ENCODE peak calls at places on chromosome 1, in eight cellular contexts. One of them, this sample, is unnamed.

GRCh38 chr1:67937651-67938050 is 104.4 kb upstream of the GNG12 start:
- DNase-seq in GM23338: no peak
- DNase-seq in amniotic stem cell: no peak
- DNase-seq in activated T-helper 1 cell treated with Interleukin-2 at 50 U/mL for 16 hours: no peak
- DNase-seq in NCI-H1436: no peak
- DNase-seq in T-cell: no peak
- DNase-seq in activated naive CD4-positive, alpha-beta T cell: no peak
- DNase-seq in uterus: no peak
- DNase-seq in this sample: no peak

GRCh38 chr1:5950201-5950895 is 41.9 kb downstream of the NPHP4 start:
- DNase-seq in T-cell: no peak
- DNase-seq in amniotic stem cell: no peak
- DNase-seq in activated T-helper 1 cell treated with Interleukin-2 at 50 U/mL for 16 hours: no peak
- DNase-seq in GM23338: no peak
- DNase-seq in uterus: no peak
- DNase-seq in NCI-H1436: no peak
- DNase-seq in activated naive CD4-positive, alpha-beta T cell: no peak
- DNase-seq in this sample: peak; percentile 24

GRCh38 chr1:236035681-236036101 is 29.2 kb downstream of the NID1 start:
- DNase-seq in activated T-helper 1 cell treated with Interleukin-2 at 50 U/mL for 16 hours: no peak
- DNase-seq in GM23338: no peak
- DNase-seq in uterus: peak; percentile 67
- DNase-seq in activated naive CD4-positive, alpha-beta T cell: no peak
- DNase-seq in amniotic stem cell: no peak
- DNase-seq in T-cell: no peak
- DNase-seq in NCI-H1436: no peak
- DNase-seq in this sample: no peak

GRCh38 chr1:192941722-192942411 is 117.3 kb downstream of the UCHL5 start:
- DNase-seq in GM23338: no peak
- DNase-seq in activated naive CD4-positive, alpha-beta T cell: no peak
- DNase-seq in NCI-H1436: no peak
- DNase-seq in activated T-helper 1 cell treated with Interleukin-2 at 50 U/mL for 16 hours: no peak
- DNase-seq in T-cell: no peak
- DNase-seq in amniotic stem cell: no peak
- DNase-seq in uterus: no peak
- DNase-seq in this sample: no peak

GRCh38 chr1:91828007-91828321 is 58.0 kb downstream of the TGFBR3 start:
- DNase-seq in T-cell: no peak
- DNase-seq in uterus: no peak
- DNase-seq in NCI-H1436: no peak
- DNase-seq in activated T-helper 1 cell treated with Interleukin-2 at 50 U/mL for 16 hours: no peak
- DNase-seq in activated naive CD4-positive, alpha-beta T cell: no peak
- DNase-seq in amniotic stem cell: no peak
- DNase-seq in GM23338: no peak
- DNase-seq in this sample: no peak

GRCh38 chr1:202680586-202681352 is 29.5 kb downstream of the SYT2 start:
- DNase-seq in activated T-helper 1 cell treated with Interleukin-2 at 50 U/mL for 16 hours: no peak
- DNase-seq in GM23338: peak; percentile 79
- DNase-seq in NCI-H1436: no peak
- DNase-seq in T-cell: no peak
- DNase-seq in activated naive CD4-positive, alpha-beta T cell: no peak
- DNase-seq in uterus: no peak
- DNase-seq in amniotic stem cell: no peak
- DNase-seq in this sample: no peak

GRCh38 chr1:193462629-193463320 is 276.4 kb upstream of the B3GALT2 start:
- DNase-seq in activated T-helper 1 cell treated with Interleukin-2 at 50 U/mL for 16 hours: no peak
- DNase-seq in uterus: no peak
- DNase-seq in T-cell: no peak
- DNase-seq in GM23338: peak; percentile 45
- DNase-seq in NCI-H1436: no peak
- DNase-seq in activated naive CD4-positive, alpha-beta T cell: no peak
- DNase-seq in amniotic stem cell: no peak
- DNase-seq in this sample: no peak

GRCh38 chr1:234972411-234973191 is 156.0 kb downstream of the TOMM20 start:
- DNase-seq in GM23338: no peak
- DNase-seq in amniotic stem cell: no peak
- DNase-seq in uterus: no peak
- DNase-seq in NCI-H1436: no peak
- DNase-seq in activated naive CD4-positive, alpha-beta T cell: no peak
- DNase-seq in T-cell: no peak
- DNase-seq in activated T-helper 1 cell treated with Interleukin-2 at 50 U/mL for 16 hours: no peak
- DNase-seq in this sample: no peak

GRCh38 chr1:13949571-13949970 is 249.6 kb downstream of the PRDM2 start:
- DNase-seq in uterus: no peak
- DNase-seq in activated T-helper 1 cell treated with Interleukin-2 at 50 U/mL for 16 hours: no peak
- DNase-seq in amniotic stem cell: no peak
- DNase-seq in NCI-H1436: no peak
- DNase-seq in activated naive CD4-positive, alpha-beta T cell: no peak
- DNase-seq in T-cell: no peak
- DNase-seq in GM23338: no peak
- DNase-seq in this sample: no peak

GRCh38 chr1:77015748-77016341 is 148.6 kb downstream of the ST6GALNAC5 start:
- DNase-seq in activated naive CD4-positive, alpha-beta T cell: no peak
- DNase-seq in uterus: no peak
- DNase-seq in amniotic stem cell: no peak
- DNase-seq in T-cell: no peak
- DNase-seq in activated T-helper 1 cell treated with Interleukin-2 at 50 U/mL for 16 hours: no peak
- DNase-seq in GM23338: peak; percentile 17
- DNase-seq in NCI-H1436: no peak
- DNase-seq in this sample: no peak

GRCh38 chr1:114282751-114283403 is 129.2 kb upstream of the SYT6 start:
- DNase-seq in activated T-helper 1 cell treated with Interleukin-2 at 50 U/mL for 16 hours: peak; percentile 60
- DNase-seq in NCI-H1436: peak; percentile 81
- DNase-seq in amniotic stem cell: peak; percentile 58
- DNase-seq in activated naive CD4-positive, alpha-beta T cell: peak; percentile 71
- DNase-seq in uterus: peak; percentile 89
- DNase-seq in T-cell: peak; percentile 85
- DNase-seq in GM23338: peak; percentile 95
- DNase-seq in this sample: peak; percentile 82

GRCh38 chr1:3477241-3478109 is 23.0 kb downstream of the ARHGEF16 start:
- DNase-seq in amniotic stem cell: peak; percentile 48
- DNase-seq in NCI-H1436: no peak
- DNase-seq in T-cell: no peak
- DNase-seq in GM23338: no peak
- DNase-seq in activated naive CD4-positive, alpha-beta T cell: no peak
- DNase-seq in activated T-helper 1 cell treated with Interleukin-2 at 50 U/mL for 16 hours: no peak
- DNase-seq in uterus: no peak
- DNase-seq in this sample: no peak

GRCh38 chr1:37868466-37868865 is 9.1 kb upstream of the MTF1 start:
- DNase-seq in uterus: no peak
- DNase-seq in activated T-helper 1 cell treated with Interleukin-2 at 50 U/mL for 16 hours: no peak
- DNase-seq in NCI-H1436: no peak
- DNase-seq in GM23338: no peak
- DNase-seq in activated naive CD4-positive, alpha-beta T cell: no peak
- DNase-seq in amniotic stem cell: no peak
- DNase-seq in T-cell: no peak
- DNase-seq in this sample: no peak

GRCh38 chr1:8370928-8371327 is 53.0 kb downstream of the SLC45A1 start:
- DNase-seq in GM23338: no peak
- DNase-seq in activated naive CD4-positive, alpha-beta T cell: no peak
- DNase-seq in uterus: peak; percentile 59
- DNase-seq in NCI-H1436: no peak
- DNase-seq in activated T-helper 1 cell treated with Interleukin-2 at 50 U/mL for 16 hours: no peak
- DNase-seq in T-cell: no peak
- DNase-seq in amniotic stem cell: no peak
- DNase-seq in this sample: no peak

GRCh38 chr1:6464514-6464836 is 1.5 kb downstream of the TNFRSF25 start:
- DNase-seq in T-cell: no peak
- DNase-seq in NCI-H1436: no peak
- DNase-seq in activated naive CD4-positive, alpha-beta T cell: no peak
- DNase-seq in amniotic stem cell: no peak
- DNase-seq in uterus: no peak
- DNase-seq in GM23338: no peak
- DNase-seq in activated T-helper 1 cell treated with Interleukin-2 at 50 U/mL for 16 hours: no peak
- DNase-seq in this sample: no peak

GRCh38 chr1:87140831-87141540 is 187.7 kb upstream of the LMO4 start:
- DNase-seq in NCI-H1436: no peak
- DNase-seq in amniotic stem cell: no peak
- DNase-seq in activated naive CD4-positive, alpha-beta T cell: no peak
- DNase-seq in activated T-helper 1 cell treated with Interleukin-2 at 50 U/mL for 16 hours: no peak
- DNase-seq in uterus: no peak
- DNase-seq in T-cell: no peak
- DNase-seq in GM23338: no peak
- DNase-seq in this sample: peak; percentile 57

GRCh38 chr1:205918955-205919746 is 24.1 kb downstream of the SLC26A9 start:
- DNase-seq in GM23338: peak; percentile 90
- DNase-seq in T-cell: peak; percentile 61
- DNase-seq in activated T-helper 1 cell treated with Interleukin-2 at 50 U/mL for 16 hours: peak; percentile 28
- DNase-seq in amniotic stem cell: peak; percentile 37
- DNase-seq in activated naive CD4-positive, alpha-beta T cell: peak; percentile 33
- DNase-seq in NCI-H1436: peak; percentile 81
- DNase-seq in uterus: peak; percentile 69
- DNase-seq in this sample: peak; percentile 73

GRCh38 chr1:14282583-14283186 is 315.8 kb upstream of the KAZN start:
- DNase-seq in uterus: no peak
- DNase-seq in amniotic stem cell: no peak
- DNase-seq in activated T-helper 1 cell treated with Interleukin-2 at 50 U/mL for 16 hours: no peak
- DNase-seq in GM23338: peak; percentile 37
- DNase-seq in T-cell: no peak
- DNase-seq in activated naive CD4-positive, alpha-beta T cell: no peak
- DNase-seq in NCI-H1436: no peak
- DNase-seq in this sample: no peak

GRCh38 chr1:33377750-33378149 is 53.1 kb downstream of the PHC2 start:
- DNase-seq in GM23338: no peak
- DNase-seq in activated T-helper 1 cell treated with Interleukin-2 at 50 U/mL for 16 hours: no peak
- DNase-seq in activated naive CD4-positive, alpha-beta T cell: no peak
- DNase-seq in T-cell: no peak
- DNase-seq in NCI-H1436: no peak
- DNase-seq in uterus: no peak
- DNase-seq in amniotic stem cell: no peak
- DNase-seq in this sample: no peak

GRCh38 chr1:41833519-41834000 is 85.2 kb downstream of the HIVEP3 start:
- DNase-seq in uterus: no peak
- DNase-seq in NCI-H1436: no peak
- DNase-seq in T-cell: no peak
- DNase-seq in amniotic stem cell: no peak
- DNase-seq in activated T-helper 1 cell treated with Interleukin-2 at 50 U/mL for 16 hours: no peak
- DNase-seq in GM23338: no peak
- DNase-seq in activated naive CD4-positive, alpha-beta T cell: no peak
- DNase-seq in this sample: no peak

GRCh38 chr1:177611402-177611801 is 358.5 kb downstream of the SEC16B start:
- DNase-seq in NCI-H1436: no peak
- DNase-seq in amniotic stem cell: no peak
- DNase-seq in activated naive CD4-positive, alpha-beta T cell: no peak
- DNase-seq in GM23338: no peak
- DNase-seq in T-cell: no peak
- DNase-seq in uterus: no peak
- DNase-seq in activated T-helper 1 cell treated with Interleukin-2 at 50 U/mL for 16 hours: no peak
- DNase-seq in this sample: no peak

GRCh38 chr1:107964397-107965111 is 426 bp downstream of the VAV3 start:
- DNase-seq in amniotic stem cell: no peak
- DNase-seq in activated naive CD4-positive, alpha-beta T cell: no peak
- DNase-seq in T-cell: peak; percentile 16
- DNase-seq in NCI-H1436: no peak
- DNase-seq in uterus: no peak
- DNase-seq in activated T-helper 1 cell treated with Interleukin-2 at 50 U/mL for 16 hours: peak; percentile 1
- DNase-seq in GM23338: peak; percentile 81
- DNase-seq in this sample: no peak

GRCh38 chr1:109712321-109712864 is 342 bp downstream of the GSTM5 start:
- DNase-seq in amniotic stem cell: no peak
- DNase-seq in activated T-helper 1 cell treated with Interleukin-2 at 50 U/mL for 16 hours: no peak
- DNase-seq in uterus: no peak
- DNase-seq in T-cell: no peak
- DNase-seq in activated naive CD4-positive, alpha-beta T cell: no peak
- DNase-seq in NCI-H1436: no peak
- DNase-seq in GM23338: no peak
- DNase-seq in this sample: no peak

GRCh38 chr1:26021647-26022403 is at the start of gene EXTL1:
- DNase-seq in activated naive CD4-positive, alpha-beta T cell: no peak
- DNase-seq in activated T-helper 1 cell treated with Interleukin-2 at 50 U/mL for 16 hours: no peak
- DNase-seq in GM23338: peak; percentile 94
- DNase-seq in uterus: no peak
- DNase-seq in T-cell: no peak
- DNase-seq in NCI-H1436: no peak
- DNase-seq in amniotic stem cell: no peak
- DNase-seq in this sample: no peak

GRCh38 chr1:55987491-55988255 is 591.7 kb downstream of the PLPP3 start:
- DNase-seq in NCI-H1436: no peak
- DNase-seq in activated T-helper 1 cell treated with Interleukin-2 at 50 U/mL for 16 hours: no peak
- DNase-seq in T-cell: no peak
- DNase-seq in amniotic stem cell: no peak
- DNase-seq in activated naive CD4-positive, alpha-beta T cell: no peak
- DNase-seq in GM23338: peak; percentile 28
- DNase-seq in uterus: no peak
- DNase-seq in this sample: no peak

GRCh38 chr1:3902546-3902945 is 2.5 kb upstream of the C1orf174 start:
- DNase-seq in T-cell: peak; percentile 25
- DNase-seq in amniotic stem cell: no peak
- DNase-seq in GM23338: no peak
- DNase-seq in NCI-H1436: no peak
- DNase-seq in activated T-helper 1 cell treated with Interleukin-2 at 50 U/mL for 16 hours: no peak
- DNase-seq in activated naive CD4-positive, alpha-beta T cell: no peak
- DNase-seq in uterus: no peak
- DNase-seq in this sample: no peak

GRCh38 chr1:156177918-156178654 is 15.8 kb upstream of the SLC25A44 start:
- DNase-seq in GM23338: no peak
- DNase-seq in amniotic stem cell: no peak
- DNase-seq in NCI-H1436: no peak
- DNase-seq in uterus: no peak
- DNase-seq in activated T-helper 1 cell treated with Interleukin-2 at 50 U/mL for 16 hours: no peak
- DNase-seq in T-cell: peak; percentile 21
- DNase-seq in activated naive CD4-positive, alpha-beta T cell: no peak
- DNase-seq in this sample: no peak

GRCh38 chr1:165890684-165891083 is 63.3 kb downstream of the UCK2 start:
- DNase-seq in T-cell: no peak
- DNase-seq in uterus: no peak
- DNase-seq in GM23338: no peak
- DNase-seq in activated naive CD4-positive, alpha-beta T cell: no peak
- DNase-seq in amniotic stem cell: no peak
- DNase-seq in NCI-H1436: no peak
- DNase-seq in activated T-helper 1 cell treated with Interleukin-2 at 50 U/mL for 16 hours: no peak
- DNase-seq in this sample: no peak

This sample was measured in SJSA1.